ENCODE peak calls at places on chromosomes 3 and 15, in five cellular contexts. L, B, G, N and S are unnamed samples.
A peak's percentile ranks its signal among the peaks of the same experiment; 100 is the strongest.

GRCh38 chr15:83372434-83372873 is 74.7 kb upstream of the SH3GL3 start:
- DNase-seq in L (no peak), B (peak; percentile 18), G (peak; percentile 59), N (peak; percentile 79), S (no peak)

GRCh38 chr3:4665197-4665596 is 172.0 kb downstream of the ITPR1 start:
- DNase-seq in G (no peak), N (no peak), B (no peak), L (no peak), S (no peak)

GRCh38 chr15:52872036-52872818 is 82.1 kb upstream of the ONECUT1 start:
- DNase-seq in N (no peak), B (no peak), G (no peak), L (no peak), S (no peak)

GRCh38 chr15:88604381-88604951 is 16.7 kb upstream of the AEN start:
- DNase-seq in L (no peak), G (no peak), B (no peak), N (no peak), S (no peak)

GRCh38 chr15:40468850-40469249 is 1.9 kb upstream of the CHST14 start:
- DNase-seq in N (no peak), B (no peak), L (no peak), G (no peak), S (no peak)

GRCh38 chr3:32301426-32301825 is 62.9 kb downstream of the CMTM8 start:
- DNase-seq in G (no peak), L (no peak), B (no peak), N (no peak), S (no peak)

GRCh38 chr15:80749589-80749988 is 29.6 kb upstream of the CEMIP start:
- DNase-seq in L (no peak), G (no peak), N (no peak), B (peak; percentile 85), S (no peak)

GRCh38 chr3:100449214-100449613 is 43.2 kb upstream of the TMEM45A start:
- DNase-seq in B (no peak), L (no peak), G (no peak), N (no peak), S (no peak)

GRCh38 chr3:53412953-53413352 is 65.6 kb upstream of the DCP1A start:
- DNase-seq in G (no peak), N (no peak), L (no peak), B (no peak), S (no peak)

GRCh38 chr3:5202267-5202666 is 14.8 kb downstream of the EDEM1 start:
- DNase-seq in G (no peak), N (no peak), L (no peak), B (no peak), S (no peak)

GRCh38 chr3:107543666-107544065 is 20.9 kb downstream of the BBX start:
- DNase-seq in G (peak; percentile 9), N (peak; percentile 37), B (peak; percentile 38), L (no peak), S (no peak)

GRCh38 chr15:79283252-79284048 is 928 bp downstream of the ANKRD34C start:
- DNase-seq in N (no peak), L (no peak), B (peak; percentile 9), G (no peak), S (no peak)

GRCh38 chr3:44132061-44132460 is 109.6 kb upstream of the TOPAZ1 start:
- DNase-seq in G (no peak), B (peak; percentile 52), N (no peak), L (no peak), S (no peak)

GRCh38 chr15:80778964-80779657 is at the start of gene CEMIP:
- DNase-seq in L (no peak), B (peak; percentile 79), G (peak; percentile 76), N (peak; percentile 7), S (no peak)

GRCh38 chr15:58686286-58686685 is 63.2 kb downstream of the ADAM10 start:
- DNase-seq in B (no peak), L (no peak), G (no peak), N (no peak), S (no peak)

GRCh38 chr3:150603888-150604319 is 783 bp downstream of the SELENOT start:
- DNase-seq in N (peak; percentile 12), G (peak; percentile 55), B (no peak), L (no peak), S (no peak)